ENCODE peak calls at places on chromosomes 4 and X, in four cellular contexts. J, L, B and A are unnamed samples.

GRCh38 chr4:174036111-174036510 is 247.4 kb downstream of the FBXO8 start:
- DNase-seq in J (no peak), L (no peak), B (no peak), A (no peak)

GRCh38 chrX:53571494-53571893 is 115.0 kb downstream of the HUWE1 start:
- DNase-seq in L (no peak), B (no peak), J (no peak), A (no peak)

GRCh38 chr4:140081582-140082398 is 72.2 kb downstream of the MAML3 start:
- DNase-seq in B (no peak), J (no peak), L (no peak), A (no peak)

GRCh38 chr4:149914101-149914500 is 98.5 kb upstream of the IQCM start:
- DNase-seq in L (no peak), J (no peak), B (no peak), A (no peak)

GRCh38 chrX:112714357-112714918 is 34.7 kb upstream of the LHFPL1 start:
- DNase-seq in J (no peak), B (no peak), L (no peak), A (no peak)

GRCh38 chr4:16687845-16688244 is 210.6 kb downstream of the LDB2 start:
- DNase-seq in L (no peak), J (no peak), B (no peak), A (no peak)

GRCh38 chr4:97073194-97073593 is 1070.1 kb downstream of the STPG2 start:
- DNase-seq in B (no peak), L (no peak), J (no peak), A (no peak)

GRCh38 chr4:138113819-138114415 is 128.2 kb downstream of the SLC7A11 start:
- DNase-seq in L (no peak), B (no peak), J (no peak), A (peak; percentile 33)

GRCh38 chr4:18689308-18689915 is 667.9 kb upstream of the LCORL start:
- DNase-seq in J (peak; percentile 36), L (peak; percentile 27), B (peak; percentile 82), A (peak; percentile 16)

GRCh38 chr4:64857815-64858214 is 448.6 kb upstream of the TECRL start:
- DNase-seq in J (no peak), L (no peak), B (no peak), A (no peak)

GRCh38 chr4:1297456-1298325 is 8.0 kb downstream of the MAEA start:
- DNase-seq in J (no peak), B (no peak), L (no peak), A (no peak)

GRCh38 chr4:38386654-38387188 is 277.3 kb upstream of the KLF3 start:
- DNase-seq in B (no peak), J (no peak), L (no peak), A (no peak)

GRCh38 chr4:110669663-110670062 is 46.8 kb upstream of the PITX2 start:
- DNase-seq in J (peak; percentile 6), L (no peak), B (no peak), A (no peak)

GRCh38 chr4:83556836-83557235 is 20.9 kb downstream of the GPAT3 start:
- DNase-seq in B (no peak), J (no peak), L (no peak), A (no peak)

GRCh38 chr4:36310237-36310636 is 28.8 kb downstream of the DTHD1 start:
- DNase-seq in B (no peak), L (no peak), J (no peak), A (no peak)

GRCh38 chr4:92387459-92388069 is 83.8 kb downstream of the GRID2 start:
- DNase-seq in B (no peak), L (no peak), J (peak; percentile 45), A (peak; percentile 30)

GRCh38 chrX:646228-646495 is 15.6 kb downstream of the SHOX start:
- DNase-seq in J (no peak), B (no peak), L (no peak), A (no peak)

GRCh38 chr4:5712517-5712916 is 1.5 kb downstream of the EVC start:
- DNase-seq in L (no peak), J (no peak), B (no peak), A (no peak)

GRCh38 chr4:6929735-6930464 is 20.3 kb downstream of the TBC1D14 start:
- DNase-seq in L (no peak), J (no peak), B (no peak), A (peak; percentile 85)

GRCh38 chr4:161664740-161665139 is 499.1 kb downstream of the FSTL5 start:
- DNase-seq in J (no peak), L (no peak), B (no peak), A (no peak)

GRCh38 chr4:120671538-120671937 is 251.0 kb downstream of the PRDM5 start:
- DNase-seq in J (no peak), B (no peak), L (no peak), A (no peak)

GRCh38 chr4:151517896-151518295 is 108.9 kb downstream of the FHIP1A start:
- DNase-seq in J (no peak), L (no peak), B (no peak), A (no peak)

GRCh38 chr4:146379744-146380143 is 142.0 kb downstream of the SLC10A7 start:
- DNase-seq in L (no peak), J (peak; percentile 39), B (no peak), A (peak; percentile 62)

GRCh38 chrX:102654696-102655095 is 3.4 kb downstream of the GPRASP1 start:
- DNase-seq in L (no peak), J (no peak), B (no peak), A (no peak)

GRCh38 chr4:16066586-16067128 is 17.2 kb downstream of the PROM1 start:
- DNase-seq in B (no peak), J (no peak), L (no peak), A (no peak)

GRCh38 chr4:17688011-17688441 is 73.6 kb downstream of the MED28 start:
- DNase-seq in B (no peak), J (no peak), L (no peak), A (no peak)

GRCh38 chr4:8307714-8308113 is 38.2 kb downstream of the HTRA3 start:
- DNase-seq in L (no peak), B (no peak), J (no peak), A (no peak)

GRCh38 chr4:112036881-112037280 is 108.4 kb upstream of the FAM241A start:
- DNase-seq in L (no peak), B (no peak), J (no peak), A (no peak)

GRCh38 chr4:11507920-11508319 is 79.2 kb upstream of the HS3ST1 start:
- DNase-seq in L (no peak), B (no peak), J (no peak), A (no peak)

GRCh38 chr4:8009710-8010534 is 70.3 kb upstream of the AFAP1 start:
- DNase-seq in L (no peak), J (no peak), B (no peak), A (peak; percentile 42)

GRCh38 chr4:165626316-165626715 is 246.7 kb upstream of the TLL1 start:
- DNase-seq in J (no peak), L (no peak), B (no peak), A (no peak)

GRCh38 chr4:119050501-119051090 is 85.0 kb upstream of the MYOZ2 start:
- DNase-seq in J (no peak), L (no peak), B (no peak), A (no peak)

GRCh38 chr4:119057417-119057816 is 78.2 kb upstream of the MYOZ2 start:
- DNase-seq in B (no peak), L (no peak), J (no peak), A (no peak)

GRCh38 chr4:119049342-119049741 is 86.3 kb upstream of the MYOZ2 start:
- DNase-seq in L (no peak), B (no peak), J (no peak), A (no peak)

GRCh38 chr4:119053997-119054396 is 81.6 kb upstream of the MYOZ2 start:
- DNase-seq in J (no peak), B (no peak), L (no peak), A (no peak)

DNA sequence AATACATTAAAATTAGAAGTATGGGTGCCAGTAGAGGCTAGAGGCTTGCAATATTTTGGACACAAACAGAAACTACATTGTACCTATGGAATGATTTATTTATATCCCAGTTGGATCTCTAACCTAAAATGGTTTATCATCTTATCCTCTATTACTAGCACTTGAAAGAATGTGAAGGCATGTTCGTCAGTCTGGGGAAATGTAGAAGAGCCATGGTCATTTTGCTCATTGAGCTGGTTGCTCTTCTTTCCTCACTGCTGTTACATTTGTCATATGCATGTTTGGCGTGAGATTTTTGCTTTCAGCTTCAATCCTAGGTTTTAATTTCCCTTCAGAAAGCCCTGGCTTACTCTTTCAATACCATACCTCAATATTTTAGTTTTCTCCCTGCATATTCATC is 82.4 kb upstream of the MYOZ2 start:
- DNase-seq in B (no peak), L (no peak), J (no peak), A (no peak)
- H3K27ac ChIP-seq in B (no peak overlapping the region), L (no peak overlapping the region), J (no peak overlapping the region), A (no peak overlapping the region)

GRCh38 chrX:110944323-110944761 is 148.7 kb upstream of the CHRDL1 start:
- DNase-seq in B (peak; percentile 48), J (no peak), L (no peak), A (no peak)

GRCh38 chrX:110944793-110945466 is 149.3 kb upstream of the CHRDL1 start:
- DNase-seq in J (no peak), L (no peak), B (peak; percentile 53), A (no peak)

GRCh38 chrX:110938977-110939732 is 143.5 kb upstream of the CHRDL1 start:
- DNase-seq in J (no peak), B (no peak), L (no peak), A (no peak)

GRCh38 chrX:110941906-110942305 is 146.3 kb upstream of the CHRDL1 start:
- DNase-seq in B (no peak), J (no peak), L (no peak), A (no peak)
- TF ChIP-seq PHF8 in B (no peak), J (no peak), L (no peak), A (no peak)

GRCh38 chrX:13168276-13168675 is 123.9 kb upstream of the FAM9C start:
- DNase-seq in L (no peak), B (no peak), J (no peak), A (no peak)
- H3K27ac ChIP-seq in L (no peak overlapping the region), B (no peak overlapping the region), J (no peak overlapping the region), A (no peak overlapping the region)

DNA sequence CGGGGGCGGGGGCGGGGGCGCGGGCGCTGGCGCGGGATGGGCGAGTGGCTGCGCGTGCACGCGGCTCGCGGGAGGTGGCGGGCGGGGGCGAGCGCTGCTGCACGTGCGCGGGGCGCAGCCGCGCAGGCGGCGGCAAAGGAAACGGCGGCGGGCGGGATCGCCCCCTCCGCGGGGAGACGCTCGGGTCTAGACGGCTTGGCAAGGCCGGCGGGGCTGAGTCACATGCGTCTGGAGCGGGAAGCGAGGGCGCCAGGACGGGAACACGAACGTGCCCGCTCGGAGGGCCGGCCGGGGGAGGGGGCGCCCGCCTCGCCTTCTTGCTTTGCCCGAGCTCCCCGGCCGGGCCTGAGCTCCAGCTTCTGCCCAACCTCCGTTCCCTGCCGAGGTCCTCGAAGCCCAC is 4.3 kb upstream of the HAUS7 start:
- DNase-seq in J (no peak), L (peak; percentile 73), B (no peak), A (no peak)
- TF ChIP-seq PHF8 in J (no peak), L (no peak), B (peak; percentile 26), A (no peak)

DNA sequence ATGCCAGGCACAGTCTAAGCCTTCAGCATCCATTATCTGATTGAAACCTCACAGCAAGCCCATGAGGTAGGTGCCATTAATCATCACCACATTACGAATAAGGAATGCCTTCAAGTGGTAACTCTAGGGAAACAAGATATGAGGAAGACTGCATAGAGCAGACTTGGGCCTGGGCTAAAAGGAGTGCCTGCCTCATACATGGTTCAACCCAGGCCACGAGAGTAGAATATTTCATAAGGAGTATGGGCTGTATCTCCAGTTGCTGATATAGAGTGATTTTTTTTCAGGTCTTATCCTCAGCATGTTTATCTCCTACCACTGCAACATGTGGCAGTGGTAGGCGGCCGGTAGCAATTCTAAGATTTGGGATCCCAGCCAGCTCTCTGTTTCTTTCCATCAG is 51.7 kb downstream of the ATP11C start:
- DNase-seq in L (no peak), B (no peak), J (no peak), A (no peak)
- H3K27ac ChIP-seq in L (peak overlapping the region; percentile 32), B (no peak overlapping the region), J (no peak overlapping the region), A (no peak overlapping the region)